ENCODE peak calls at places on chromosomes 5 and 9, in nine cellular contexts. One of them, this sample, is unnamed.
A peak's percentile ranks its signal among the peaks of the same experiment; 100 is the strongest.

GRCh38 chr9:71490810-71491209 is 277.5 kb downstream of the CEMIP2 start:
- DNase-seq in T-helper 1 cell: no peak
- DNase-seq in neural crest cell: no peak
- DNase-seq in mucosa of descending colon: no peak
- DNase-seq in KBM-7: peak; percentile 2
- DNase-seq in pulmonary artery endothelial cell: no peak
- DNase-seq in NCI-H1092: no peak
- DNase-seq in LoVo: no peak
- DNase-seq in naive B cell: no peak
- DNase-seq in this sample: no peak

GRCh38 chr9:128138001-128138400 is 10.5 kb upstream of the PTGES2 start:
- DNase-seq in T-helper 1 cell: no peak
- DNase-seq in NCI-H1092: no peak
- DNase-seq in LoVo: no peak
- DNase-seq in KBM-7: no peak
- DNase-seq in naive B cell: no peak
- DNase-seq in mucosa of descending colon: peak; percentile 27
- DNase-seq in pulmonary artery endothelial cell: no peak
- DNase-seq in neural crest cell: no peak
- DNase-seq in this sample: no peak

GRCh38 chr5:102527547-102527946 is 28.7 kb upstream of the SLCO6A1 start:
- DNase-seq in mucosa of descending colon: no peak
- DNase-seq in naive B cell: no peak
- DNase-seq in LoVo: no peak
- DNase-seq in neural crest cell: no peak
- DNase-seq in NCI-H1092: no peak
- DNase-seq in KBM-7: no peak
- DNase-seq in pulmonary artery endothelial cell: no peak
- DNase-seq in T-helper 1 cell: no peak
- DNase-seq in this sample: no peak

GRCh38 chr9:125632321-125633115 is 74.5 kb downstream of the MAPKAP1 start:
- DNase-seq in LoVo: peak; percentile 56
- DNase-seq in pulmonary artery endothelial cell: no peak
- DNase-seq in NCI-H1092: no peak
- DNase-seq in naive B cell: peak; percentile 73
- DNase-seq in T-helper 1 cell: peak; percentile 32
- DNase-seq in mucosa of descending colon: no peak
- DNase-seq in KBM-7: peak; percentile 88
- DNase-seq in neural crest cell: no peak
- DNase-seq in this sample: no peak

GRCh38 chr5:40447438-40447837 is 232.3 kb upstream of the PTGER4 start:
- DNase-seq in naive B cell: no peak
- DNase-seq in neural crest cell: no peak
- DNase-seq in LoVo: no peak
- DNase-seq in mucosa of descending colon: no peak
- DNase-seq in T-helper 1 cell: no peak
- DNase-seq in KBM-7: no peak
- DNase-seq in pulmonary artery endothelial cell: no peak
- DNase-seq in NCI-H1092: no peak
- DNase-seq in this sample: no peak

GRCh38 chr5:156913355-156913718 is 49.7 kb downstream of the TIMD4 start:
- DNase-seq in mucosa of descending colon: no peak
- DNase-seq in naive B cell: no peak
- DNase-seq in NCI-H1092: no peak
- DNase-seq in LoVo: no peak
- DNase-seq in KBM-7: no peak
- DNase-seq in T-helper 1 cell: no peak
- DNase-seq in neural crest cell: no peak
- DNase-seq in pulmonary artery endothelial cell: no peak
- DNase-seq in this sample: no peak

GRCh38 chr5:78597858-78598415 is 50.6 kb downstream of the LHFPL2 start:
- DNase-seq in NCI-H1092: no peak
- DNase-seq in mucosa of descending colon: no peak
- DNase-seq in LoVo: no peak
- DNase-seq in neural crest cell: no peak
- DNase-seq in naive B cell: no peak
- DNase-seq in T-helper 1 cell: no peak
- DNase-seq in KBM-7: no peak
- DNase-seq in pulmonary artery endothelial cell: peak; percentile 66
- DNase-seq in this sample: no peak

GRCh38 chr5:141960018-141960417 is 2.0 kb upstream of the PCDH12 start:
- DNase-seq in pulmonary artery endothelial cell: no peak
- DNase-seq in T-helper 1 cell: peak; percentile 18
- DNase-seq in KBM-7: no peak
- DNase-seq in neural crest cell: no peak
- DNase-seq in LoVo: no peak
- DNase-seq in naive B cell: no peak
- DNase-seq in NCI-H1092: no peak
- DNase-seq in mucosa of descending colon: no peak
- DNase-seq in this sample: no peak

GRCh38 chr5:100406640-100407039 is 128.5 kb upstream of the FAM174A start:
- DNase-seq in LoVo: no peak
- DNase-seq in NCI-H1092: peak; percentile 74
- DNase-seq in mucosa of descending colon: no peak
- DNase-seq in T-helper 1 cell: no peak
- DNase-seq in KBM-7: no peak
- DNase-seq in neural crest cell: no peak
- DNase-seq in pulmonary artery endothelial cell: no peak
- DNase-seq in naive B cell: no peak
- DNase-seq in this sample: no peak